ENCODE peak calls at places on chromosomes 5 and 9, in seven cellular contexts. P is upper lobe of right lung, Y is stomach, O is tibial artery, T is fibroblast of mammary gland, U is RWPE1, F is GM12865. G is an unnamed sample.

GRCh38 chr9:33287087-33287490 is 3.2 kb upstream of the NFX1 start:
- DNase-seq in P (no peak), Y (peak), O (no peak), T (peak), U (peak), F (peak), G (peak)

GRCh38 chr9:127065592-127065991 is 56.8 kb downstream of the ANGPTL2 start:
- DNase-seq in P (no peak), Y (no peak), O (no peak), T (peak), U (peak), F (no peak), G (no peak)

GRCh38 chr5:35811108-35811741 is 45.5 kb upstream of the IL7R start:
- DNase-seq in P (no peak), Y (no peak), O (no peak), T (no peak), U (no peak), F (no peak), G (no peak)

GRCh38 chr5:76474377-76474776 is 71.3 kb downstream of the IQGAP2 start:
- DNase-seq in P (no peak), Y (no peak), O (no peak), T (no peak), U (no peak), F (no peak), G (no peak)

GRCh38 chr5:14581891-14582796 is 552 bp downstream of the OTULINL start:
- DNase-seq in P (peak), Y (peak), O (peak), T (peak), U (peak), F (peak), G (peak)

GRCh38 chr5:95134326-95134725 is 150.6 kb downstream of the MCTP1 start:
- DNase-seq in P (no peak), Y (no peak), O (no peak), T (no peak), U (no peak), F (no peak), G (no peak)

GRCh38 chr5:10333154-10334006 is 20.1 kb upstream of the MARCHF6 start:
- DNase-seq in P (peak), Y (peak), O (peak), T (no peak), U (no peak), F (no peak), G (peak)

GRCh38 chr9:123511326-123511974 is 155.5 kb downstream of the CRB2 start:
- DNase-seq in P (no peak), Y (no peak), O (no peak), T (no peak), U (no peak), F (no peak), G (no peak)

GRCh38 chr5:166428264-166428663 is 1863.2 kb upstream of the WWC1 start:
- DNase-seq in P (no peak), Y (no peak), O (no peak), T (no peak), U (no peak), F (no peak), G (no peak)

GRCh38 chr9:98881836-98882568 is 61.7 kb upstream of the COL15A1 start:
- DNase-seq in P (no peak), Y (no peak), O (no peak), T (peak), U (no peak), F (no peak), G (no peak)

GRCh38 chr9:31597977-31598376 is 786.5 kb upstream of the ACO1 start:
- DNase-seq in P (no peak), Y (no peak), O (no peak), T (peak), U (peak), F (peak), G (no peak)

GRCh38 chr5:139755892-139756671 is 39.5 kb upstream of the PSD2 start:
- DNase-seq in P (no peak), Y (peak), O (no peak), T (no peak), U (no peak), F (no peak), G (peak)

GRCh38 chr5:56028708-56029107 is 33.9 kb upstream of the IL6ST start:
- DNase-seq in P (no peak), Y (no peak), O (no peak), T (no peak), U (no peak), F (no peak), G (no peak)

GRCh38 chr5:108579236-108579635 is 168.5 kb upstream of the FER start:
- DNase-seq in P (no peak), Y (no peak), O (no peak), T (no peak), U (no peak), F (no peak), G (no peak)

GRCh38 chr9:126965077-126965476 is 50.5 kb downstream of the RALGPS1 start:
- DNase-seq in P (no peak), Y (no peak), O (no peak), T (peak), U (no peak), F (no peak), G (no peak)

GRCh38 chr9:81557957-81558791 is 131.2 kb downstream of the TLE1 start:
- DNase-seq in P (no peak), Y (peak), O (no peak), T (peak), U (no peak), F (no peak), G (no peak)

GRCh38 chr9:85212887-85213286 is 528.9 kb downstream of the AGTPBP1 start:
- DNase-seq in P (no peak), Y (no peak), O (no peak), T (peak), U (peak), F (no peak), G (peak)

GRCh38 chr9:115640887-115641286 is 512.7 kb upstream of the PAPPA start:
- DNase-seq in P (no peak), Y (no peak), O (no peak), T (peak), U (peak), F (no peak), G (no peak)

GRCh38 chr5:23007226-23007625 is 154.1 kb upstream of the CDH12 start:
- DNase-seq in P (no peak), Y (no peak), O (no peak), T (no peak), U (no peak), F (no peak), G (no peak)

GRCh38 chr9:88724241-88724805 is 189.3 kb downstream of the NXNL2 start:
- DNase-seq in P (no peak), Y (no peak), O (no peak), T (no peak), U (no peak), F (no peak), G (no peak)

GRCh38 chr9:88723751-88724150 is 188.8 kb downstream of the NXNL2 start:
- DNase-seq in P (no peak), Y (no peak), O (no peak), T (no peak), U (no peak), F (no peak), G (no peak)

GRCh38 chr9:88721528-88722279 is 186.7 kb downstream of the NXNL2 start:
- DNase-seq in P (no peak), Y (no peak), O (no peak), T (no peak), U (no peak), F (no peak), G (no peak)

GRCh38 chr9:88721028-88721427 is 186.1 kb downstream of the NXNL2 start:
- DNase-seq in P (no peak), Y (no peak), O (no peak), T (peak), U (no peak), F (no peak), G (no peak)

DNA sequence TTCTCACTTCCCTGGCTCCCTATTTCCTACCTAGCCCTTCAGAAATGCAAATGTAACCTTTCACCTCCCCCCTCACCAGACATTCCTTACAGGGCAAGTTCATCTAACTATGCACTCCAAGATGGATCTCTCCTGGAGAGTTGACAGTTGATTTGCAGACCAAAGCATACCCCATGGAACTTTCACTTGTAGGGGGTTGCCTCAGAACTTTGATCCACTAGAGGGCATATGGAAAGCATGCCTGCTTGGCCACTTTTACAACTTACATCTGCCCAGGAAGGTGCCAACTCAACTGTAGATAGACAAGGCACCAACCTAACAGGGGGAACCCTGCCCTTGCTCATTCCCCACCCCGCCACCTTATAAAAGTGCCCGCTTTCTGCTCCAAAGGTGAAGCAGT is 187.8 kb downstream of the NXNL2 start:
- DNase-seq in P (no peak), Y (no peak), O (no peak), T (no peak), U (peak), F (no peak), G (no peak)
- TF ChIP-seq CTCF in P (peak), Y (peak), O (peak), T (peak), U (no peak), F (no peak), G (no peak)

GRCh38 chr5:145712245-145712644 is 122.9 kb downstream of the PRELID2 start:
- DNase-seq in P (no peak), Y (no peak), O (no peak), T (no peak), U (no peak), F (no peak), G (no peak)

GRCh38 chr5:145704724-145705123 is 130.4 kb downstream of the PRELID2 start:
- DNase-seq in P (no peak), Y (no peak), O (no peak), T (no peak), U (no peak), F (no peak), G (no peak)

GRCh38 chr5:145711417-145711816 is 123.7 kb downstream of the PRELID2 start:
- DNase-seq in P (no peak), Y (no peak), O (no peak), T (no peak), U (no peak), F (no peak), G (no peak)

GRCh38 chr5:145708169-145708568 is 127.0 kb downstream of the PRELID2 start:
- DNase-seq in P (no peak), Y (no peak), O (no peak), T (no peak), U (no peak), F (no peak), G (no peak)
- TF ChIP-seq CTCF in P (no peak), Y (no peak), O (no peak), T (no peak), U (no peak), F (no peak), G (no peak)

DNA sequence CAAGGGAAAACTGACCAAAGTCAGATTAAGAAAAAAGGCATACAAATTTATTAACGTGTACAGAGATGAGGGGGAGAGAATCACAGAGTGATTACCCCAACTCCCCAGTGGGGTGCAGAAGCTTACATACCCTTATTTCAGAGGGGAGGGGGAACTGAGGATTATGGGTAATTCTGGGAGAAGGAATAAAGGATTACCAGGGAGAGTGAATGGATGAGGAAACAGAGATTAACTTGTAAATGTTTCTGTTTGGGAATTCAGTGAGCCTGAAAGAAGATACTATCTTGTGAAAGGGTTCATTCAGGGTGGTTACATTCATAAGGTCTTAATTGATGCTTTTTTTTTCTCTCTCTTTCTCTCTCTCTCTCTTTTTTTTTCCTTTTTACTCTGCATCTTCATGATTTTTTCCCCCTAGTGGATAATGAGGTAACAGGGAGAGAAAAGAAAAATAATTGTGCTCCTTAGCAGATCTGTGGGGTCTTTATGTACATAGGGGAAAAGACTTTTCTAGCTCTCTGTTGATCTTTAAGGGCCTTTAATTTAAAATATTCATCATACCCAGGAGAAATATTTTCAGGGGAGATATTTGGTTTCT is 49.4 kb downstream of the TARS1 start:
- DNase-seq in P (no peak), Y (no peak), O (no peak), T (no peak), U (no peak), F (no peak), G (no peak)
- TF ChIP-seq CTCF in P (no peak), Y (no peak), O (no peak), T (no peak), U (no peak), F (no peak), G (no peak)

GRCh38 chr5:168291281-168291960 is at the start of gene WWC1:
- DNase-seq in P (peak), Y (peak), O (no peak), T (no peak), U (peak), F (peak), G (peak)
- TF ChIP-seq CTCF in P (peak), Y (peak), O (no peak), T (no peak), U (peak), F (peak), G (no peak)

GRCh38 chr5:174581483-174581882 is 142.9 kb upstream of the MSX2 start:
- DNase-seq in P (no peak), Y (peak), O (no peak), T (peak), U (no peak), F (no peak), G (no peak)
- TF ChIP-seq CTCF in P (peak), Y (peak), O (no peak), T (peak), U (no peak), F (no peak), G (no peak)

GRCh38 chr5:15598294-15598902 is 98.4 kb downstream of the FBXL7 start:
- DNase-seq in P (no peak), Y (no peak), O (no peak), T (peak), U (no peak), F (peak), G (no peak)
- TF ChIP-seq CTCF in P (peak), Y (peak), O (peak), T (peak), U (peak), F (peak), G (peak)

GRCh38 chr5:146457431-146457830 is 10.3 kb downstream of the TCERG1 start:
- DNase-seq in P (no peak), Y (no peak), O (no peak), T (no peak), U (no peak), F (no peak), G (no peak)
- TF ChIP-seq CTCF in P (no peak), Y (no peak), O (no peak), T (no peak), U (no peak), F (no peak), G (no peak)

GRCh38 chr5:37876926-37877325 is 37.1 kb upstream of the GDNF start:
- DNase-seq in P (no peak), Y (no peak), O (no peak), T (no peak), U (no peak), F (no peak), G (no peak)

GRCh38 chr5:37873988-37874387 is 34.1 kb upstream of the GDNF start:
- DNase-seq in P (no peak), Y (no peak), O (no peak), T (no peak), U (no peak), F (peak), G (no peak)

GRCh38 chr5:37876245-37876644 is 36.4 kb upstream of the GDNF start:
- DNase-seq in P (no peak), Y (no peak), O (no peak), T (no peak), U (no peak), F (no peak), G (no peak)

GRCh38 chr5:37871023-37871815 is 31.4 kb upstream of the GDNF start:
- DNase-seq in P (no peak), Y (no peak), O (no peak), T (peak), U (no peak), F (no peak), G (no peak)

DNA sequence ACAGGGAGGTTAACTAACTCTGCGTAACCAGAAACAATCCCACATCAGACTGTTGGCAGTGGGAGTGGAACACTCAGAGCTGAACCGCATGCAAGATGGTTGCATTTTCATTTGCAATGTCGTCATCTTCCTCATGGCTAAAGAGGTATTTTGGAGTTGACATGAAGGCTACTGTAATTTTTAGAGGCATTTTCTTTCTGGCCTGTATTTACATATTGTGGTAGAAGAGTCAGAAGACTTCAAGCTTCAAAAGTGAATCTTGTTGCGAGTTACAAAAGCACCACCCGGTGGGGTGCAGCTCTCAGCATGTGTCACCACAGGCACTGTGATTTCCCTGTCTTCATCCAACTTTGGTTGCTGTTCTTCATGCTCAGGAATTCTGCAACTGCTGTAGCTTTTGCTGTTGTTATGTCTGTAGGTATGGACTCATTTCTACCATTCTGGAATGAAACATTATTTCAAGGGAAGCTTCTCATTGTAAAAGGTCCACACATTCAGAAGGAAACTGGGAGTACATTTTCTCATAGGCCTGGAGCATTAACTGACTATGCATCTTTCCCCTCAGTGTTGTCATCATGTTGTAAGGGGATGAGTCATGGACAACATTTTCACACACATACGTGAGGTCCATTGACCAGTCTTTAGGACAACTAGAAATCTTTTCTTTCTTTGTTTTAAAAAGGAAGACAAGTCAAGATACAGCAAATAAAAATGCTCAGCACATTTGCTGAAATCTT is 35.4 kb upstream of the GDNF start:
- DNase-seq in P (no peak), Y (no peak), O (no peak), T (peak), U (peak), F (peak), G (no peak)
- TF ChIP-seq CTCF in P (no peak), Y (no peak), O (no peak), T (no peak), U (no peak), F (no peak), G (no peak)

GRCh38 chr5:163459888-163460561 is at the start of gene NUDCD2:
- DNase-seq in P (peak), Y (peak), O (peak), T (peak), U (peak), F (peak), G (peak)
- TF ChIP-seq CTCF in P (peak), Y (no peak), O (no peak), T (no peak), U (no peak), F (peak), G (no peak)

GRCh38 chr5:142012186-142012785 is 541 bp downstream of the GNPDA1 start:
- DNase-seq in P (peak), Y (peak), O (peak), T (peak), U (no peak), F (peak), G (no peak)
- TF ChIP-seq CTCF in P (peak), Y (peak), O (peak), T (peak), U (no peak), F (peak), G (peak)